ENCODE peak calls at places on chromosome 16, in ten cellular contexts. One of them, this sample, is unnamed.

GRCh38 chr16:22141746-22142145 is 20.6 kb upstream of the SDR42E2 start:
- DNase-seq in mucosa of descending colon: no peak
- DNase-seq in heart left ventricle: no peak
- DNase-seq in progenitor cell of endocrine pancreas: no peak
- DNase-seq in activated T-helper 9 cell treated with anti-CD3 and anti-CD28 coated beads, Interleukin-2, amount 50 U/mL, for 16 hours: no peak
- DNase-seq in fibroblast of gingiva: no peak
- DNase-seq in epithelial cell of prostate: no peak
- DNase-seq in adrenal gland: no peak
- DNase-seq in H7: peak; percentile 80
- DNase-seq in vagina: no peak
- DNase-seq in this sample: no peak

GRCh38 chr16:28473714-28474265 is 1.7 kb upstream of the NPIPB7 start:
- DNase-seq in H7: no peak
- DNase-seq in epithelial cell of prostate: no peak
- DNase-seq in heart left ventricle: no peak
- DNase-seq in mucosa of descending colon: peak; percentile 5
- DNase-seq in progenitor cell of endocrine pancreas: no peak
- DNase-seq in adrenal gland: no peak
- DNase-seq in vagina: no peak
- DNase-seq in activated T-helper 9 cell treated with anti-CD3 and anti-CD28 coated beads, Interleukin-2, amount 50 U/mL, for 16 hours: no peak
- DNase-seq in fibroblast of gingiva: no peak
- DNase-seq in this sample: no peak

GRCh38 chr16:53740476-53740875 is 36.5 kb downstream of the FTO start:
- DNase-seq in mucosa of descending colon: no peak
- DNase-seq in activated T-helper 9 cell treated with anti-CD3 and anti-CD28 coated beads, Interleukin-2, amount 50 U/mL, for 16 hours: no peak
- DNase-seq in epithelial cell of prostate: no peak
- DNase-seq in heart left ventricle: no peak
- DNase-seq in adrenal gland: no peak
- DNase-seq in fibroblast of gingiva: no peak
- DNase-seq in vagina: no peak
- DNase-seq in H7: no peak
- DNase-seq in progenitor cell of endocrine pancreas: no peak
- DNase-seq in this sample: no peak

GRCh38 chr16:84459941-84460405 is 44.5 kb downstream of the MEAK7 start:
- DNase-seq in mucosa of descending colon: peak; percentile 51
- DNase-seq in adrenal gland: no peak
- DNase-seq in vagina: no peak
- DNase-seq in activated T-helper 9 cell treated with anti-CD3 and anti-CD28 coated beads, Interleukin-2, amount 50 U/mL, for 16 hours: no peak
- DNase-seq in progenitor cell of endocrine pancreas: peak; percentile 3
- DNase-seq in heart left ventricle: no peak
- DNase-seq in epithelial cell of prostate: no peak
- DNase-seq in fibroblast of gingiva: no peak
- DNase-seq in H7: peak; percentile 50
- DNase-seq in this sample: peak; percentile 45

GRCh38 chr16:49902908-49903307 is 47.0 kb upstream of the ZNF423 start:
- DNase-seq in heart left ventricle: no peak
- DNase-seq in H7: no peak
- DNase-seq in epithelial cell of prostate: no peak
- DNase-seq in adrenal gland: no peak
- DNase-seq in progenitor cell of endocrine pancreas: no peak
- DNase-seq in fibroblast of gingiva: no peak
- DNase-seq in vagina: no peak
- DNase-seq in activated T-helper 9 cell treated with anti-CD3 and anti-CD28 coated beads, Interleukin-2, amount 50 U/mL, for 16 hours: no peak
- DNase-seq in mucosa of descending colon: no peak
- DNase-seq in this sample: no peak

GRCh38 chr16:47492428-47493357 is 31.6 kb downstream of the PHKB start:
- DNase-seq in H7: peak; percentile 17
- DNase-seq in epithelial cell of prostate: no peak
- DNase-seq in fibroblast of gingiva: peak; percentile 51
- DNase-seq in activated T-helper 9 cell treated with anti-CD3 and anti-CD28 coated beads, Interleukin-2, amount 50 U/mL, for 16 hours: no peak
- DNase-seq in heart left ventricle: peak; percentile 92
- DNase-seq in mucosa of descending colon: peak; percentile 61
- DNase-seq in adrenal gland: peak; percentile 74
- DNase-seq in progenitor cell of endocrine pancreas: no peak
- DNase-seq in vagina: no peak
- DNase-seq in this sample: no peak

GRCh38 chr16:14489460-14489859 is 140.6 kb downstream of the PARN start:
- DNase-seq in H7: peak; percentile 50
- DNase-seq in adrenal gland: peak; percentile 41
- DNase-seq in activated T-helper 9 cell treated with anti-CD3 and anti-CD28 coated beads, Interleukin-2, amount 50 U/mL, for 16 hours: no peak
- DNase-seq in heart left ventricle: peak; percentile 25
- DNase-seq in vagina: no peak
- DNase-seq in progenitor cell of endocrine pancreas: no peak
- DNase-seq in mucosa of descending colon: no peak
- DNase-seq in epithelial cell of prostate: no peak
- DNase-seq in fibroblast of gingiva: peak; percentile 78
- DNase-seq in this sample: peak; percentile 80

GRCh38 chr16:8920676-8921625 is 38.8 kb downstream of the LITAFD start:
- DNase-seq in heart left ventricle: no peak
- DNase-seq in vagina: no peak
- DNase-seq in epithelial cell of prostate: no peak
- DNase-seq in H7: no peak
- DNase-seq in adrenal gland: no peak
- DNase-seq in mucosa of descending colon: no peak
- DNase-seq in progenitor cell of endocrine pancreas: no peak
- DNase-seq in fibroblast of gingiva: no peak
- DNase-seq in activated T-helper 9 cell treated with anti-CD3 and anti-CD28 coated beads, Interleukin-2, amount 50 U/mL, for 16 hours: no peak
- DNase-seq in this sample: no peak

GRCh38 chr16:919658-920631 is 50.8 kb downstream of the LMF1 start:
- DNase-seq in adrenal gland: no peak
- DNase-seq in H7: no peak
- DNase-seq in activated T-helper 9 cell treated with anti-CD3 and anti-CD28 coated beads, Interleukin-2, amount 50 U/mL, for 16 hours: no peak
- DNase-seq in mucosa of descending colon: peak; percentile 46
- DNase-seq in epithelial cell of prostate: no peak
- DNase-seq in vagina: no peak
- DNase-seq in heart left ventricle: peak; percentile 58
- DNase-seq in fibroblast of gingiva: peak; percentile 34
- DNase-seq in progenitor cell of endocrine pancreas: no peak
- DNase-seq in this sample: no peak

GRCh38 chr16:67860589-67861398 is 12.1 kb upstream of the EDC4 start:
- DNase-seq in H7: no peak
- DNase-seq in heart left ventricle: no peak
- DNase-seq in activated T-helper 9 cell treated with anti-CD3 and anti-CD28 coated beads, Interleukin-2, amount 50 U/mL, for 16 hours: no peak
- DNase-seq in adrenal gland: no peak
- DNase-seq in progenitor cell of endocrine pancreas: no peak
- DNase-seq in vagina: no peak
- DNase-seq in fibroblast of gingiva: no peak
- DNase-seq in epithelial cell of prostate: no peak
- DNase-seq in mucosa of descending colon: no peak
- DNase-seq in this sample: no peak

GRCh38 chr16:6892961-6893360 is 439.7 kb upstream of the RBFOX1 start:
- DNase-seq in epithelial cell of prostate: no peak
- DNase-seq in fibroblast of gingiva: no peak
- DNase-seq in activated T-helper 9 cell treated with anti-CD3 and anti-CD28 coated beads, Interleukin-2, amount 50 U/mL, for 16 hours: no peak
- DNase-seq in mucosa of descending colon: no peak
- DNase-seq in progenitor cell of endocrine pancreas: no peak
- DNase-seq in adrenal gland: no peak
- DNase-seq in heart left ventricle: no peak
- DNase-seq in vagina: no peak
- DNase-seq in H7: no peak
- DNase-seq in this sample: peak; percentile 74

GRCh38 chr16:86085161-86085611 is 186.2 kb downstream of the IRF8 start:
- DNase-seq in activated T-helper 9 cell treated with anti-CD3 and anti-CD28 coated beads, Interleukin-2, amount 50 U/mL, for 16 hours: no peak
- DNase-seq in epithelial cell of prostate: no peak
- DNase-seq in H7: no peak
- DNase-seq in vagina: no peak
- DNase-seq in mucosa of descending colon: no peak
- DNase-seq in adrenal gland: peak; percentile 4
- DNase-seq in fibroblast of gingiva: no peak
- DNase-seq in heart left ventricle: no peak
- DNase-seq in progenitor cell of endocrine pancreas: no peak
- DNase-seq in this sample: no peak

GRCh38 chr16:70738083-70738977 is 52.5 kb upstream of the MTSS2 start:
- DNase-seq in H7: peak; percentile 95
- DNase-seq in vagina: no peak
- DNase-seq in epithelial cell of prostate: no peak
- DNase-seq in heart left ventricle: peak; percentile 80
- DNase-seq in fibroblast of gingiva: peak; percentile 95
- DNase-seq in mucosa of descending colon: no peak
- DNase-seq in adrenal gland: peak; percentile 88
- DNase-seq in progenitor cell of endocrine pancreas: no peak
- DNase-seq in activated T-helper 9 cell treated with anti-CD3 and anti-CD28 coated beads, Interleukin-2, amount 50 U/mL, for 16 hours: no peak
- DNase-seq in this sample: peak; percentile 89

GRCh38 chr16:63302841-63303240 is 1266.6 kb upstream of the CDH8 start:
- DNase-seq in epithelial cell of prostate: no peak
- DNase-seq in fibroblast of gingiva: no peak
- DNase-seq in adrenal gland: no peak
- DNase-seq in vagina: no peak
- DNase-seq in progenitor cell of endocrine pancreas: no peak
- DNase-seq in activated T-helper 9 cell treated with anti-CD3 and anti-CD28 coated beads, Interleukin-2, amount 50 U/mL, for 16 hours: no peak
- DNase-seq in heart left ventricle: no peak
- DNase-seq in H7: no peak
- DNase-seq in mucosa of descending colon: no peak
- DNase-seq in this sample: no peak

GRCh38 chr16:6286176-6286575 is 1046.5 kb upstream of the RBFOX1 start:
- DNase-seq in vagina: no peak
- DNase-seq in heart left ventricle: no peak
- DNase-seq in fibroblast of gingiva: no peak
- DNase-seq in activated T-helper 9 cell treated with anti-CD3 and anti-CD28 coated beads, Interleukin-2, amount 50 U/mL, for 16 hours: no peak
- DNase-seq in adrenal gland: no peak
- DNase-seq in mucosa of descending colon: no peak
- DNase-seq in epithelial cell of prostate: no peak
- DNase-seq in H7: no peak
- DNase-seq in progenitor cell of endocrine pancreas: no peak
- DNase-seq in this sample: no peak

GRCh38 chr16:1330260-1330914 is 3.1 kb upstream of the BAIAP3 start:
- DNase-seq in fibroblast of gingiva: no peak
- DNase-seq in adrenal gland: no peak
- DNase-seq in mucosa of descending colon: no peak
- DNase-seq in heart left ventricle: no peak
- DNase-seq in H7: peak; percentile 93
- DNase-seq in epithelial cell of prostate: no peak
- DNase-seq in activated T-helper 9 cell treated with anti-CD3 and anti-CD28 coated beads, Interleukin-2, amount 50 U/mL, for 16 hours: no peak
- DNase-seq in progenitor cell of endocrine pancreas: no peak
- DNase-seq in vagina: no peak
- DNase-seq in this sample: no peak

GRCh38 chr16:57635266-57636097 is 7.1 kb downstream of the ADGRG1 start:
- DNase-seq in adrenal gland: no peak
- DNase-seq in vagina: no peak
- DNase-seq in epithelial cell of prostate: no peak
- DNase-seq in H7: peak; percentile 40
- DNase-seq in fibroblast of gingiva: no peak
- DNase-seq in mucosa of descending colon: peak; percentile 81
- DNase-seq in progenitor cell of endocrine pancreas: no peak
- DNase-seq in activated T-helper 9 cell treated with anti-CD3 and anti-CD28 coated beads, Interleukin-2, amount 50 U/mL, for 16 hours: no peak
- DNase-seq in heart left ventricle: no peak
- DNase-seq in this sample: no peak

GRCh38 chr16:14436410-14436955 is 193.6 kb downstream of the PARN start:
- DNase-seq in activated T-helper 9 cell treated with anti-CD3 and anti-CD28 coated beads, Interleukin-2, amount 50 U/mL, for 16 hours: no peak
- DNase-seq in fibroblast of gingiva: no peak
- DNase-seq in mucosa of descending colon: no peak
- DNase-seq in progenitor cell of endocrine pancreas: no peak
- DNase-seq in epithelial cell of prostate: no peak
- DNase-seq in H7: no peak
- DNase-seq in heart left ventricle: no peak
- DNase-seq in adrenal gland: no peak
- DNase-seq in vagina: no peak
- DNase-seq in this sample: peak; percentile 69

GRCh38 chr16:66295191-66295590 is 71.3 kb upstream of the CDH5 start:
- DNase-seq in progenitor cell of endocrine pancreas: no peak
- DNase-seq in heart left ventricle: no peak
- DNase-seq in vagina: peak; percentile 1
- DNase-seq in activated T-helper 9 cell treated with anti-CD3 and anti-CD28 coated beads, Interleukin-2, amount 50 U/mL, for 16 hours: no peak
- DNase-seq in epithelial cell of prostate: no peak
- DNase-seq in mucosa of descending colon: no peak
- DNase-seq in adrenal gland: no peak
- DNase-seq in H7: no peak
- DNase-seq in fibroblast of gingiva: no peak
- DNase-seq in this sample: peak; percentile 18

GRCh38 chr16:66171578-66171977 is 194.9 kb upstream of the CDH5 start:
- DNase-seq in epithelial cell of prostate: no peak
- DNase-seq in vagina: no peak
- DNase-seq in activated T-helper 9 cell treated with anti-CD3 and anti-CD28 coated beads, Interleukin-2, amount 50 U/mL, for 16 hours: no peak
- DNase-seq in heart left ventricle: no peak
- DNase-seq in progenitor cell of endocrine pancreas: no peak
- DNase-seq in mucosa of descending colon: no peak
- DNase-seq in adrenal gland: no peak
- DNase-seq in H7: no peak
- DNase-seq in fibroblast of gingiva: no peak
- DNase-seq in this sample: no peak

GRCh38 chr16:4426021-4426684 is 485 bp downstream of the DNAJA3 start:
- DNase-seq in activated T-helper 9 cell treated with anti-CD3 and anti-CD28 coated beads, Interleukin-2, amount 50 U/mL, for 16 hours: no peak
- DNase-seq in fibroblast of gingiva: no peak
- DNase-seq in epithelial cell of prostate: no peak
- DNase-seq in adrenal gland: no peak
- DNase-seq in mucosa of descending colon: peak; percentile 55
- DNase-seq in heart left ventricle: no peak
- DNase-seq in vagina: no peak
- DNase-seq in progenitor cell of endocrine pancreas: no peak
- DNase-seq in H7: peak; percentile 73
- DNase-seq in this sample: peak; percentile 70